ENCODE peak calls at places on chromosomes 16 and 17, in ten cellular contexts. One of them, this sample, is unnamed.

GRCh38 chr17:47775181-47775580 is 42.1 kb downstream of the TBX21 start:
- DNase-seq in fibroblast of gingiva: no peak
- DNase-seq in stimulated activated CD4-positive, alpha-beta T cell treated with anti-CD3 and anti-CD28 coated beads, Interleukin-1b, Interleukin-23, amount 100 ng/mL, for 1 hour: no peak
- DNase-seq in dermis microvascular lymphatic vessel endothelial cell: no peak
- DNase-seq in T-helper 2 cell: no peak
- DNase-seq in NCI-H1105: no peak
- DNase-seq in RWPE1: no peak
- DNase-seq in dorsolateral prefrontal cortex: no peak
- DNase-seq in LoVo: no peak
- DNase-seq in OCI-LY7: no peak
- DNase-seq in this sample: no peak

GRCh38 chr17:15287533-15288267 is 22.6 kb upstream of the PMP22 start:
- DNase-seq in fibroblast of gingiva: peak; percentile 20
- DNase-seq in stimulated activated CD4-positive, alpha-beta T cell treated with anti-CD3 and anti-CD28 coated beads, Interleukin-1b, Interleukin-23, amount 100 ng/mL, for 1 hour: no peak
- DNase-seq in dermis microvascular lymphatic vessel endothelial cell: no peak
- DNase-seq in T-helper 2 cell: no peak
- DNase-seq in NCI-H1105: no peak
- DNase-seq in RWPE1: no peak
- DNase-seq in dorsolateral prefrontal cortex: no peak
- DNase-seq in LoVo: no peak
- DNase-seq in OCI-LY7: no peak
- DNase-seq in this sample: no peak

GRCh38 chr16:54655171-54655590 is 275.5 kb upstream of the IRX5 start:
- DNase-seq in fibroblast of gingiva: no peak
- DNase-seq in stimulated activated CD4-positive, alpha-beta T cell treated with anti-CD3 and anti-CD28 coated beads, Interleukin-1b, Interleukin-23, amount 100 ng/mL, for 1 hour: no peak
- DNase-seq in dermis microvascular lymphatic vessel endothelial cell: no peak
- DNase-seq in T-helper 2 cell: no peak
- DNase-seq in NCI-H1105: no peak
- DNase-seq in RWPE1: no peak
- DNase-seq in dorsolateral prefrontal cortex: no peak
- DNase-seq in LoVo: no peak
- DNase-seq in OCI-LY7: no peak
- DNase-seq in this sample: no peak

GRCh38 chr17:49861150-49861884 is 13.4 kb upstream of the TAC4 start:
- DNase-seq in fibroblast of gingiva: no peak
- DNase-seq in stimulated activated CD4-positive, alpha-beta T cell treated with anti-CD3 and anti-CD28 coated beads, Interleukin-1b, Interleukin-23, amount 100 ng/mL, for 1 hour: peak; percentile 21
- DNase-seq in dermis microvascular lymphatic vessel endothelial cell: peak; percentile 9
- DNase-seq in T-helper 2 cell: no peak
- DNase-seq in NCI-H1105: peak; percentile 22
- DNase-seq in RWPE1: peak; percentile 89
- DNase-seq in dorsolateral prefrontal cortex: no peak
- DNase-seq in LoVo: peak; percentile 55
- DNase-seq in OCI-LY7: peak; percentile 63
- DNase-seq in this sample: peak; percentile 90

GRCh38 chr17:9401434-9401833 is 174.2 kb downstream of the STX8 start:
- DNase-seq in fibroblast of gingiva: peak; percentile 42
- DNase-seq in stimulated activated CD4-positive, alpha-beta T cell treated with anti-CD3 and anti-CD28 coated beads, Interleukin-1b, Interleukin-23, amount 100 ng/mL, for 1 hour: no peak
- DNase-seq in dermis microvascular lymphatic vessel endothelial cell: no peak
- DNase-seq in T-helper 2 cell: no peak
- DNase-seq in NCI-H1105: no peak
- DNase-seq in RWPE1: peak; percentile 79
- DNase-seq in dorsolateral prefrontal cortex: no peak
- DNase-seq in LoVo: no peak
- DNase-seq in OCI-LY7: no peak
- DNase-seq in this sample: peak; percentile 82

GRCh38 chr16:30533748-30534367 is 800 bp downstream of the ZNF747 start:
- DNase-seq in fibroblast of gingiva: no peak
- DNase-seq in stimulated activated CD4-positive, alpha-beta T cell treated with anti-CD3 and anti-CD28 coated beads, Interleukin-1b, Interleukin-23, amount 100 ng/mL, for 1 hour: no peak
- DNase-seq in dermis microvascular lymphatic vessel endothelial cell: no peak
- DNase-seq in T-helper 2 cell: no peak
- DNase-seq in NCI-H1105: no peak
- DNase-seq in RWPE1: peak; percentile 11
- DNase-seq in dorsolateral prefrontal cortex: no peak
- DNase-seq in LoVo: no peak
- DNase-seq in OCI-LY7: peak; percentile 45
- DNase-seq in this sample: no peak

GRCh38 chr16:29023279-29024278 is 38.7 kb downstream of the LAT start:
- DNase-seq in fibroblast of gingiva: no peak
- DNase-seq in stimulated activated CD4-positive, alpha-beta T cell treated with anti-CD3 and anti-CD28 coated beads, Interleukin-1b, Interleukin-23, amount 100 ng/mL, for 1 hour: no peak
- DNase-seq in dermis microvascular lymphatic vessel endothelial cell: no peak
- DNase-seq in T-helper 2 cell: no peak
- DNase-seq in NCI-H1105: no peak
- DNase-seq in RWPE1: no peak
- DNase-seq in dorsolateral prefrontal cortex: no peak
- DNase-seq in LoVo: peak; percentile 46
- DNase-seq in OCI-LY7: no peak
- DNase-seq in this sample: peak; percentile 12

GRCh38 chr17:50139950-50140885 is 10.3 kb upstream of the SAMD14 start:
- DNase-seq in fibroblast of gingiva: peak; percentile 72
- DNase-seq in stimulated activated CD4-positive, alpha-beta T cell treated with anti-CD3 and anti-CD28 coated beads, Interleukin-1b, Interleukin-23, amount 100 ng/mL, for 1 hour: peak; percentile 50
- DNase-seq in dermis microvascular lymphatic vessel endothelial cell: peak; percentile 64
- DNase-seq in T-helper 2 cell: peak; percentile 62
- DNase-seq in NCI-H1105: peak; percentile 19
- DNase-seq in RWPE1: peak; percentile 77
- DNase-seq in dorsolateral prefrontal cortex: peak; percentile 88
- DNase-seq in LoVo: peak; percentile 46
- DNase-seq in OCI-LY7: peak; percentile 63
- DNase-seq in this sample: peak; percentile 73

GRCh38 chr16:29993903-29994612 is 1.4 kb downstream of the HIRIP3 start:
- DNase-seq in fibroblast of gingiva: no peak
- DNase-seq in stimulated activated CD4-positive, alpha-beta T cell treated with anti-CD3 and anti-CD28 coated beads, Interleukin-1b, Interleukin-23, amount 100 ng/mL, for 1 hour: no peak
- DNase-seq in dermis microvascular lymphatic vessel endothelial cell: no peak
- DNase-seq in T-helper 2 cell: no peak
- DNase-seq in NCI-H1105: no peak
- DNase-seq in RWPE1: no peak
- DNase-seq in dorsolateral prefrontal cortex: no peak
- DNase-seq in LoVo: no peak
- DNase-seq in OCI-LY7: no peak
- DNase-seq in this sample: no peak

GRCh38 chr17:55458977-55459376 is 37.3 kb upstream of the MMD start:
- DNase-seq in fibroblast of gingiva: peak; percentile 70
- DNase-seq in stimulated activated CD4-positive, alpha-beta T cell treated with anti-CD3 and anti-CD28 coated beads, Interleukin-1b, Interleukin-23, amount 100 ng/mL, for 1 hour: no peak
- DNase-seq in dermis microvascular lymphatic vessel endothelial cell: no peak
- DNase-seq in T-helper 2 cell: no peak
- DNase-seq in NCI-H1105: no peak
- DNase-seq in RWPE1: peak; percentile 67
- DNase-seq in dorsolateral prefrontal cortex: no peak
- DNase-seq in LoVo: no peak
- DNase-seq in OCI-LY7: no peak
- DNase-seq in this sample: peak; percentile 43

GRCh38 chr17:66570353-66571195 is 264.3 kb upstream of the CACNG5 start:
- DNase-seq in fibroblast of gingiva: no peak
- DNase-seq in stimulated activated CD4-positive, alpha-beta T cell treated with anti-CD3 and anti-CD28 coated beads, Interleukin-1b, Interleukin-23, amount 100 ng/mL, for 1 hour: no peak
- DNase-seq in dermis microvascular lymphatic vessel endothelial cell: no peak
- DNase-seq in T-helper 2 cell: no peak
- DNase-seq in NCI-H1105: no peak
- DNase-seq in RWPE1: no peak
- DNase-seq in dorsolateral prefrontal cortex: no peak
- DNase-seq in LoVo: no peak
- DNase-seq in OCI-LY7: no peak
- DNase-seq in this sample: no peak

GRCh38 chr16:3017806-3018506 is at the start of gene CLDN6:
- DNase-seq in fibroblast of gingiva: no peak
- DNase-seq in stimulated activated CD4-positive, alpha-beta T cell treated with anti-CD3 and anti-CD28 coated beads, Interleukin-1b, Interleukin-23, amount 100 ng/mL, for 1 hour: no peak
- DNase-seq in dermis microvascular lymphatic vessel endothelial cell: no peak
- DNase-seq in T-helper 2 cell: no peak
- DNase-seq in NCI-H1105: no peak
- DNase-seq in RWPE1: no peak
- DNase-seq in dorsolateral prefrontal cortex: no peak
- DNase-seq in LoVo: no peak
- DNase-seq in OCI-LY7: peak; percentile 15
- DNase-seq in this sample: no peak

GRCh38 chr16:46822270-46822669 is 8.7 kb downstream of the C16orf87 start:
- DNase-seq in fibroblast of gingiva: no peak
- DNase-seq in stimulated activated CD4-positive, alpha-beta T cell treated with anti-CD3 and anti-CD28 coated beads, Interleukin-1b, Interleukin-23, amount 100 ng/mL, for 1 hour: no peak
- DNase-seq in dermis microvascular lymphatic vessel endothelial cell: no peak
- DNase-seq in T-helper 2 cell: no peak
- DNase-seq in NCI-H1105: no peak
- DNase-seq in RWPE1: no peak
- DNase-seq in dorsolateral prefrontal cortex: no peak
- DNase-seq in LoVo: no peak
- DNase-seq in OCI-LY7: no peak
- DNase-seq in this sample: no peak

GRCh38 chr17:8147805-8148404 is 4.3 kb downstream of the PER1 start:
- DNase-seq in fibroblast of gingiva: no peak
- DNase-seq in stimulated activated CD4-positive, alpha-beta T cell treated with anti-CD3 and anti-CD28 coated beads, Interleukin-1b, Interleukin-23, amount 100 ng/mL, for 1 hour: no peak
- DNase-seq in dermis microvascular lymphatic vessel endothelial cell: no peak
- DNase-seq in T-helper 2 cell: no peak
- DNase-seq in NCI-H1105: no peak
- DNase-seq in RWPE1: no peak
- DNase-seq in dorsolateral prefrontal cortex: no peak
- DNase-seq in LoVo: no peak
- DNase-seq in OCI-LY7: no peak
- DNase-seq in this sample: no peak

GRCh38 chr17:81403671-81404534 is 8.6 kb downstream of the BAHCC1 start:
- DNase-seq in fibroblast of gingiva: no peak
- DNase-seq in stimulated activated CD4-positive, alpha-beta T cell treated with anti-CD3 and anti-CD28 coated beads, Interleukin-1b, Interleukin-23, amount 100 ng/mL, for 1 hour: no peak
- DNase-seq in dermis microvascular lymphatic vessel endothelial cell: no peak
- DNase-seq in T-helper 2 cell: no peak
- DNase-seq in NCI-H1105: no peak
- DNase-seq in RWPE1: no peak
- DNase-seq in dorsolateral prefrontal cortex: no peak
- DNase-seq in LoVo: no peak
- DNase-seq in OCI-LY7: no peak
- DNase-seq in this sample: no peak

GRCh38 chr16:71499775-71500364 is 10.7 kb upstream of the ZNF19 start:
- DNase-seq in fibroblast of gingiva: peak; percentile 41
- DNase-seq in stimulated activated CD4-positive, alpha-beta T cell treated with anti-CD3 and anti-CD28 coated beads, Interleukin-1b, Interleukin-23, amount 100 ng/mL, for 1 hour: no peak
- DNase-seq in dermis microvascular lymphatic vessel endothelial cell: peak; percentile 54
- DNase-seq in T-helper 2 cell: no peak
- DNase-seq in NCI-H1105: peak; percentile 3
- DNase-seq in RWPE1: peak; percentile 59
- DNase-seq in dorsolateral prefrontal cortex: no peak
- DNase-seq in LoVo: peak; percentile 66
- DNase-seq in OCI-LY7: peak; percentile 69
- DNase-seq in this sample: peak; percentile 58

GRCh38 chr17:57947369-57947768 is 7.8 kb downstream of the CUEDC1 start:
- DNase-seq in fibroblast of gingiva: no peak
- DNase-seq in stimulated activated CD4-positive, alpha-beta T cell treated with anti-CD3 and anti-CD28 coated beads, Interleukin-1b, Interleukin-23, amount 100 ng/mL, for 1 hour: no peak
- DNase-seq in dermis microvascular lymphatic vessel endothelial cell: no peak
- DNase-seq in T-helper 2 cell: no peak
- DNase-seq in NCI-H1105: no peak
- DNase-seq in RWPE1: no peak
- DNase-seq in dorsolateral prefrontal cortex: no peak
- DNase-seq in LoVo: no peak
- DNase-seq in OCI-LY7: no peak
- DNase-seq in this sample: no peak

GRCh38 chr16:50371936-50372595 is 3.3 kb upstream of the BRD7 start:
- DNase-seq in fibroblast of gingiva: no peak
- DNase-seq in stimulated activated CD4-positive, alpha-beta T cell treated with anti-CD3 and anti-CD28 coated beads, Interleukin-1b, Interleukin-23, amount 100 ng/mL, for 1 hour: no peak
- DNase-seq in dermis microvascular lymphatic vessel endothelial cell: no peak
- DNase-seq in T-helper 2 cell: no peak
- DNase-seq in NCI-H1105: no peak
- DNase-seq in RWPE1: no peak
- DNase-seq in dorsolateral prefrontal cortex: peak; percentile 75
- DNase-seq in LoVo: no peak
- DNase-seq in OCI-LY7: no peak
- DNase-seq in this sample: no peak

GRCh38 chr16:84361546-84361945 is 6.8 kb upstream of the ATP2C2 start:
- DNase-seq in fibroblast of gingiva: no peak
- DNase-seq in stimulated activated CD4-positive, alpha-beta T cell treated with anti-CD3 and anti-CD28 coated beads, Interleukin-1b, Interleukin-23, amount 100 ng/mL, for 1 hour: no peak
- DNase-seq in dermis microvascular lymphatic vessel endothelial cell: no peak
- DNase-seq in T-helper 2 cell: no peak
- DNase-seq in NCI-H1105: no peak
- DNase-seq in RWPE1: no peak
- DNase-seq in dorsolateral prefrontal cortex: no peak
- DNase-seq in LoVo: no peak
- DNase-seq in OCI-LY7: no peak
- DNase-seq in this sample: no peak

GRCh38 chr17:17361543-17362511 is 58.7 kb downstream of the NT5M start:
- DNase-seq in fibroblast of gingiva: peak; percentile 60
- DNase-seq in stimulated activated CD4-positive, alpha-beta T cell treated with anti-CD3 and anti-CD28 coated beads, Interleukin-1b, Interleukin-23, amount 100 ng/mL, for 1 hour: no peak
- DNase-seq in dermis microvascular lymphatic vessel endothelial cell: no peak
- DNase-seq in T-helper 2 cell: no peak
- DNase-seq in NCI-H1105: no peak
- DNase-seq in RWPE1: no peak
- DNase-seq in dorsolateral prefrontal cortex: peak; percentile 24
- DNase-seq in LoVo: no peak
- DNase-seq in OCI-LY7: no peak
- DNase-seq in this sample: no peak